ENCODE peak calls at places on chromosomes 12 and 14, in ten cellular contexts. Z, K, E, D, N, I, M, Y, Q and C are unnamed samples.

GRCh38 chr12:124018526-124018925 is 45.5 kb downstream of the ZNF664 start:
- DNase-seq in Z (no peak), K (no peak), E (no peak), D (no peak), N (no peak), I (no peak), M (no peak), Y (no peak), Q (no peak), C (no peak)

GRCh38 chr12:121866331-121866730 is 7.7 kb upstream of the HPD start:
- DNase-seq in Z (no peak), K (no peak), E (no peak), D (no peak), N (no peak), I (no peak), M (no peak), Y (no peak), Q (peak), C (peak)

GRCh38 chr14:58055497-58055896 is 96.5 kb downstream of the ARMH4 start:
- DNase-seq in Z (no peak), K (no peak), E (no peak), D (no peak), N (no peak), I (no peak), M (peak), Y (no peak), Q (no peak), C (no peak)

GRCh38 chr14:81305743-81306142 is 85.0 kb upstream of the GTF2A1 start:
- DNase-seq in Z (no peak), K (no peak), E (no peak), D (no peak), N (no peak), I (no peak), M (no peak), Y (no peak), Q (no peak), C (no peak)

GRCh38 chr14:55458800-55459577 is 18.6 kb upstream of the TBPL2 start:
- DNase-seq in Z (no peak), K (peak), E (no peak), D (no peak), N (peak), I (no peak), M (peak), Y (peak), Q (peak), C (peak)

GRCh38 chr14:71591929-71592328 is 340.3 kb upstream of the RGS6 start:
- DNase-seq in Z (no peak), K (peak), E (no peak), D (no peak), N (peak), I (no peak), M (peak), Y (no peak), Q (peak), C (peak)

GRCh38 chr12:107374136-107374535 is 280.8 kb upstream of the CRY1 start:
- DNase-seq in Z (no peak), K (no peak), E (no peak), D (no peak), N (no peak), I (no peak), M (no peak), Y (no peak), Q (no peak), C (no peak)

GRCh38 chr12:26028953-26029740 is 70.7 kb downstream of the RASSF8 start:
- DNase-seq in Z (no peak), K (peak), E (no peak), D (peak), N (peak), I (peak), M (peak), Y (no peak), Q (peak), C (no peak)

GRCh38 chr12:62730649-62731377 is 204.1 kb downstream of the PPM1H start:
- DNase-seq in Z (no peak), K (peak), E (no peak), D (no peak), N (peak), I (no peak), M (peak), Y (peak), Q (peak), C (peak)

GRCh38 chr12:12722351-12723146 is 5.4 kb downstream of the CDKN1B start:
- DNase-seq in Z (no peak), K (peak), E (no peak), D (no peak), N (peak), I (no peak), M (peak), Y (no peak), Q (peak), C (no peak)

GRCh38 chr14:53879747-53880146 is 76.9 kb downstream of the BMP4 start:
- DNase-seq in Z (no peak), K (no peak), E (no peak), D (no peak), N (no peak), I (no peak), M (no peak), Y (no peak), Q (no peak), C (no peak)

DNA sequence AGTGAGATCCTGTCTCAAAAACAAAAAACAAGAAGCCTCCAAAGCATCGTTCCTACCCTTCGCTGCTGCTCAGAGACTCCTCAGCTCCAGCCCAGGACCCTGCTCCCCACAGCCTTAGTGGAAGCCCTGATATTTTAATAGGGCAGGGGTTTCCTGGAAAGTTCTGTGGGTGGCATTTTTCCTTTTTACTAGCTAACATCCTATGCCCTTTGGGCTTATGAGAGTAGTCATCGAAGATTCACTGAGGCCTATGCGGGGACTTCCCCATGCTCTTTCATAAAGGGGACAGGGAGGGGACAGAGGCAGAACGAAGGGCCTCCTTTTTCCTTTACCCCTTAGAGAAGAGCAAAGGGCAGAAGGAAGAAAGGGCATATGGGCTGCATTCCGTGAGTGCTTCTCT is 8.3 kb downstream of the LAG3 start:
- DNase-seq in Z (no peak), K (no peak), E (no peak), D (no peak), N (no peak), I (no peak), M (no peak), Y (no peak), Q (no peak), C (peak)
- H2AFZ ChIP-seq in Z (no peak), K (no peak), E (no peak), D (no peak), N (no peak), I (peak), M (no peak), Y (no peak), Q (no peak), C (no peak)

GRCh38 chr12:131537267-131537920 is 173.5 kb upstream of the SFSWAP start:
- DNase-seq in Z (no peak), K (no peak), E (no peak), D (no peak), N (no peak), I (no peak), M (no peak), Y (no peak), Q (no peak), C (no peak)
- H2AFZ ChIP-seq in Z (no peak), K (no peak), E (no peak), D (no peak), N (no peak), I (peak), M (no peak), Y (no peak), Q (no peak), C (no peak)

GRCh38 chr12:22034709-22035506 is 11.1 kb upstream of the CMAS start:
- DNase-seq in Z (no peak), K (no peak), E (no peak), D (no peak), N (no peak), I (no peak), M (peak), Y (no peak), Q (peak), C (no peak)

GRCh38 chr12:22039361-22039760 is 6.7 kb upstream of the CMAS start:
- DNase-seq in Z (no peak), K (no peak), E (no peak), D (no peak), N (no peak), I (no peak), M (no peak), Y (no peak), Q (no peak), C (no peak)

GRCh38 chr12:22038734-22039133 is 7.3 kb upstream of the CMAS start:
- DNase-seq in Z (no peak), K (no peak), E (no peak), D (no peak), N (no peak), I (no peak), M (no peak), Y (no peak), Q (no peak), C (no peak)

GRCh38 chr12:22042981-22043669 is 2.9 kb upstream of the CMAS start:
- DNase-seq in Z (no peak), K (peak), E (no peak), D (no peak), N (peak), I (no peak), M (peak), Y (peak), Q (peak), C (peak)

DNA sequence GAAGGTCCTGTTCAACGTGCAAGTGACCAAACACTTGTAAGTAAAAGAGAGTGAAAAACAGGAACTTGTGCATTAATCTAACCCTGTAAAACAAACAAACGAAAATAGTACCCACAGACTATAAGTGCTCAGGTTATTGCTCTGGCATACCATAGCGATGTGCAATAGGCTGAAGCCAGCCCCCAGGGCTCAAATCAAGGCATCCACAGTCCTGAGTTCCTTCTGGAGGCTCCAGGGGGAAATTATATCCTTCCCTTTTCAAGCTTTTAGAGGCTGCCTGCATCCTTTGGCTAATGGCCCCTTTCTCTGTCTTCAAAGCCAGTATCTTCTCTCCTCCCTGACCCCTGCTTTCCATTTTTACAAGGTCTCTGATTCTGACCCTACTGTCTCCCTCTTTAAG is 8.1 kb upstream of the CMAS start:
- DNase-seq in Z (no peak), K (peak), E (no peak), D (no peak), N (peak), I (no peak), M (no peak), Y (peak), Q (no peak), C (no peak)
- H2AFZ ChIP-seq in Z (no peak), K (no peak), E (no peak), D (no peak), N (no peak), I (no peak), M (no peak), Y (peak), Q (no peak), C (no peak)

GRCh38 chr12:79933580-79934264 is 1.2 kb downstream of the PPP1R12A start:
- DNase-seq in Z (no peak), K (peak), E (no peak), D (peak), N (peak), I (peak), M (peak), Y (no peak), Q (peak), C (no peak)
- H2AFZ ChIP-seq in Z (no peak), K (peak), E (peak), D (peak), N (no peak), I (peak), M (peak), Y (peak), Q (peak), C (peak)

GRCh38 chr12:52323001-52323400 is 1.8 kb upstream of the KRT83 start:
- DNase-seq in Z (no peak), K (no peak), E (no peak), D (no peak), N (no peak), I (no peak), M (no peak), Y (no peak), Q (no peak), C (peak)

GRCh38 chr12:52323416-52324067 is 2.3 kb upstream of the KRT83 start:
- DNase-seq in Z (no peak), K (no peak), E (no peak), D (peak), N (no peak), I (no peak), M (no peak), Y (no peak), Q (no peak), C (peak)

GRCh38 chr12:52320784-52321400 is at the start of gene KRT83:
- DNase-seq in Z (no peak), K (no peak), E (no peak), D (no peak), N (no peak), I (no peak), M (no peak), Y (no peak), Q (no peak), C (peak)

GRCh38 chr12:52319097-52319496 is 2.1 kb downstream of the KRT83 start:
- DNase-seq in Z (peak), K (no peak), E (no peak), D (no peak), N (peak), I (no peak), M (no peak), Y (no peak), Q (no peak), C (no peak)

DNA sequence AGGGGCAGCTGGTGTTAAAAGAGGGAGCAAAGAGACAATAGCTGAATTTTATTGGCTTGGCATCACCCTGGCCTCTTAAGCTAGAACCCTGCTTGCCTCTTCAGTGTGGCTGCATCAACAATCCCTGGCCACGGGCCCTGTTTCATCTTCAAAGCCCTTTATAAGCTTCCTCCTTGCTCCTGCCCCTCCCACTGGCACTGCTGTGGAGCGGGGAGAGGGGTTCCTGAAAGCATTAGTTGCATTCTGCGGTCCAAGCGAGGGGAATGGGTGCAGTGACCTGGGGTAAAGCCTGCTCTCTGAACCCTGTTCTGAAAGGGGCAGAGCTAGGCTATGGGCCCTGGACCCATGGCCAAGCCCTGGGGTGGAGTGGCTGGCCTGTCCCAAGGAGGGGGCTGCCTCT is 235 bp upstream of the KRT83 start:
- DNase-seq in Z (no peak), K (no peak), E (no peak), D (no peak), N (no peak), I (no peak), M (no peak), Y (no peak), Q (no peak), C (peak)
- H2AFZ ChIP-seq in Z (no peak), K (no peak), E (no peak), D (no peak), N (no peak), I (no peak), M (no peak), Y (no peak), Q (no peak), C (no peak)